ENCODE peak calls at places on chromosomes 11 and 22, in five cellular contexts. X is IMR-90, T is H1, R is trophoblast cell, Q is H9. M is an unnamed sample.

GRCh38 chr11:17076517-17077239 is 789 bp downstream of the RPS13 start:
- DNase-seq in X (peak; percentile 2), T (no peak), R (no peak), Q (no peak), M (peak; percentile 44)

GRCh38 chr11:42265072-42265471 is 805.6 kb upstream of the LRRC4C start:
- DNase-seq in X (no peak), T (no peak), R (no peak), Q (no peak), M (no peak)

GRCh38 chr11:77467233-77467632 is 6.7 kb downstream of the PAK1 start:
- DNase-seq in X (peak; percentile 12), T (no peak), R (no peak), Q (no peak), M (no peak)

GRCh38 chr11:129458756-129459535 is 83.3 kb downstream of the BARX2 start:
- DNase-seq in X (no peak), T (no peak), R (no peak), Q (no peak), M (no peak)

GRCh38 chr11:32847511-32847910 is 17.8 kb downstream of the PRRG4 start:
- DNase-seq in X (no peak), T (no peak), R (no peak), Q (no peak), M (no peak)

GRCh38 chr11:119318240-119319135 is 1.6 kb upstream of the MCAM start:
- DNase-seq in X (peak; percentile 81), T (no peak), R (peak; percentile 99), Q (peak; percentile 82), M (peak; percentile 91)

GRCh38 chr11:126053340-126054286 is 9.1 kb downstream of the CDON start:
- DNase-seq in X (no peak), T (no peak), R (no peak), Q (no peak), M (no peak)

GRCh38 chr11:4713241-4713640 is 8.7 kb downstream of the MMP26 start:
- DNase-seq in X (peak; percentile 21), T (no peak), R (no peak), Q (no peak), M (no peak)

GRCh38 chr22:49938565-49939136 is 20.2 kb downstream of the CRELD2 start:
- DNase-seq in X (no peak), T (no peak), R (no peak), Q (no peak), M (no peak)
- H3K14ac ChIP-seq in X (no peak overlapping the region), T (no peak overlapping the region), R (no peak overlapping the region), Q (no peak overlapping the region), M (no peak overlapping the region)

GRCh38 chr11:121134758-121135312 is 33.8 kb downstream of the TECTA start:
- DNase-seq in X (no peak), T (no peak), R (no peak), Q (no peak), M (no peak)
- H3K14ac ChIP-seq in X (no peak overlapping the region), T (no peak overlapping the region), R (no peak overlapping the region), Q (no peak overlapping the region), M (no peak overlapping the region)

GRCh38 chr11:134391170-134391569 is 20.9 kb downstream of the B3GAT1 start:
- DNase-seq in X (no peak), T (no peak), R (no peak), Q (no peak), M (no peak)

GRCh38 chr11:134393638-134394037 is 18.4 kb downstream of the B3GAT1 start:
- DNase-seq in X (no peak), T (no peak), R (peak; percentile 26), Q (no peak), M (no peak)

GRCh38 chr11:134392953-134393615 is 19.0 kb downstream of the B3GAT1 start:
- DNase-seq in X (no peak), T (no peak), R (peak; percentile 3), Q (no peak), M (no peak)

GRCh38 chr11:134390706-134391105 is 21.3 kb downstream of the B3GAT1 start:
- DNase-seq in X (no peak), T (no peak), R (no peak), Q (no peak), M (no peak)

GRCh38 chr11:134391656-134392055 is 20.4 kb downstream of the B3GAT1 start:
- DNase-seq in X (no peak), T (no peak), R (no peak), Q (no peak), M (no peak)
- H3K14ac ChIP-seq in X (no peak overlapping the region), T (no peak overlapping the region), R (no peak overlapping the region), Q (no peak overlapping the region), M (no peak overlapping the region)

DNA sequence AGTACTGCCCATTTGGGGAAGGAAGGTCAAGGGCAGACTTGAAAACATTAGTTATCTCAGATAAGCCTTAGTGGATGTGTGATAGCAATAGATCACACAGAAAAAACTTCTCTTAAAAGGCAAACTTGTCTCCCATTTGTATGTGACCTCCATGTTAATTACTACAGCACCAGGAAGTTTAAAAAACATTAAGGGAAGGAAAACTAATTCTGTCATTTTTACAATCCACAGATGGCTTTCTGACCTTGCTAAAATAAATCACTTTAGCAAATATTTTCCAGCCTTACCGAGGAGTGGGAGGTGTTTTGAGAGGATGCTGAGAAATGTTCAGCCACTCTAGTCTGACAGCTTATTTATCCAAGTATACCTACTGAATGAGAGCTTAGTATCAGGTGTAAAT is 88.1 kb upstream of the DDI1 start:
- DNase-seq in X (no peak), T (no peak), R (no peak), Q (no peak), M (no peak)
- H3K14ac ChIP-seq in X (peak overlapping the region; percentile 50), T (no peak overlapping the region), R (no peak overlapping the region), Q (no peak overlapping the region), M (no peak overlapping the region)

GRCh38 chr11:117563556-117563955 is 233.5 kb downstream of the DSCAML1 start:
- DNase-seq in X (no peak), T (no peak), R (no peak), Q (no peak), M (no peak)
- H3K14ac ChIP-seq in X (no peak overlapping the region), T (no peak overlapping the region), R (no peak overlapping the region), Q (no peak overlapping the region), M (no peak overlapping the region)